ENCODE peak calls at places on chromosomes 16 and 17, in six cellular contexts. One of them, this sample, is unnamed.

GRCh38 chr16:57422026-57422944 is 17.7 kb downstream of the CCL17 start:
- DNase-seq in prostate gland: peak; percentile 51
- DNase-seq in stimulated activated CD4-positive, alpha-beta T cell treated with anti-CD3 and anti-CD28 coated beads, Interleukin-12 subunit alpha, Interleukin-12 subunit beta, amount 100 ng/mL, for 24 hours: no peak
- DNase-seq in CD4-positive, alpha-beta T cell: no peak
- DNase-seq in mesenteric fat pad: no peak
- DNase-seq in dermis microvascular lymphatic vessel endothelial cell: peak; percentile 70
- DNase-seq in this sample: peak; percentile 42

GRCh38 chr17:36148559-36149295 is 27.7 kb downstream of the TBC1D3B start:
- DNase-seq in prostate gland: peak; percentile 61
- DNase-seq in stimulated activated CD4-positive, alpha-beta T cell treated with anti-CD3 and anti-CD28 coated beads, Interleukin-12 subunit alpha, Interleukin-12 subunit beta, amount 100 ng/mL, for 24 hours: peak; percentile 58
- DNase-seq in CD4-positive, alpha-beta T cell: peak; percentile 61
- DNase-seq in mesenteric fat pad: peak; percentile 96
- DNase-seq in dermis microvascular lymphatic vessel endothelial cell: peak; percentile 59
- DNase-seq in this sample: peak; percentile 36

GRCh38 chr17:16512011-16512410 is 20.0 kb upstream of the LRRC75A start:
- DNase-seq in prostate gland: no peak
- DNase-seq in stimulated activated CD4-positive, alpha-beta T cell treated with anti-CD3 and anti-CD28 coated beads, Interleukin-12 subunit alpha, Interleukin-12 subunit beta, amount 100 ng/mL, for 24 hours: no peak
- DNase-seq in CD4-positive, alpha-beta T cell: no peak
- DNase-seq in mesenteric fat pad: peak; percentile 16
- DNase-seq in dermis microvascular lymphatic vessel endothelial cell: no peak
- DNase-seq in this sample: no peak

GRCh38 chr16:26651884-26652283 is 414.8 kb upstream of the C16orf82 start:
- DNase-seq in prostate gland: no peak
- DNase-seq in stimulated activated CD4-positive, alpha-beta T cell treated with anti-CD3 and anti-CD28 coated beads, Interleukin-12 subunit alpha, Interleukin-12 subunit beta, amount 100 ng/mL, for 24 hours: no peak
- DNase-seq in CD4-positive, alpha-beta T cell: no peak
- DNase-seq in mesenteric fat pad: no peak
- DNase-seq in dermis microvascular lymphatic vessel endothelial cell: no peak
- DNase-seq in this sample: no peak

GRCh38 chr16:66587881-66588600 is 8.8 kb downstream of the CMTM2 start:
- DNase-seq in prostate gland: no peak
- DNase-seq in stimulated activated CD4-positive, alpha-beta T cell treated with anti-CD3 and anti-CD28 coated beads, Interleukin-12 subunit alpha, Interleukin-12 subunit beta, amount 100 ng/mL, for 24 hours: no peak
- DNase-seq in CD4-positive, alpha-beta T cell: no peak
- DNase-seq in mesenteric fat pad: no peak
- DNase-seq in dermis microvascular lymphatic vessel endothelial cell: no peak
- DNase-seq in this sample: no peak

GRCh38 chr17:80938556-80938955 is 53.1 kb upstream of the CHMP6 start:
- DNase-seq in prostate gland: no peak
- DNase-seq in stimulated activated CD4-positive, alpha-beta T cell treated with anti-CD3 and anti-CD28 coated beads, Interleukin-12 subunit alpha, Interleukin-12 subunit beta, amount 100 ng/mL, for 24 hours: no peak
- DNase-seq in CD4-positive, alpha-beta T cell: no peak
- DNase-seq in mesenteric fat pad: no peak
- DNase-seq in dermis microvascular lymphatic vessel endothelial cell: no peak
- DNase-seq in this sample: peak; percentile 72

GRCh38 chr16:16148755-16149154 is 74.5 kb downstream of the ABCC6 start:
- DNase-seq in prostate gland: no peak
- DNase-seq in stimulated activated CD4-positive, alpha-beta T cell treated with anti-CD3 and anti-CD28 coated beads, Interleukin-12 subunit alpha, Interleukin-12 subunit beta, amount 100 ng/mL, for 24 hours: no peak
- DNase-seq in CD4-positive, alpha-beta T cell: no peak
- DNase-seq in mesenteric fat pad: no peak
- DNase-seq in dermis microvascular lymphatic vessel endothelial cell: no peak
- DNase-seq in this sample: no peak

GRCh38 chr17:67891481-67892119 is 66.3 kb downstream of the BPTF start:
- DNase-seq in prostate gland: peak; percentile 13
- DNase-seq in stimulated activated CD4-positive, alpha-beta T cell treated with anti-CD3 and anti-CD28 coated beads, Interleukin-12 subunit alpha, Interleukin-12 subunit beta, amount 100 ng/mL, for 24 hours: no peak
- DNase-seq in CD4-positive, alpha-beta T cell: no peak
- DNase-seq in mesenteric fat pad: no peak
- DNase-seq in dermis microvascular lymphatic vessel endothelial cell: peak; percentile 3
- DNase-seq in this sample: peak; percentile 43

GRCh38 chr16:12228607-12229499 is 252.3 kb downstream of the SNX29 start:
- DNase-seq in prostate gland: peak; percentile 5
- DNase-seq in stimulated activated CD4-positive, alpha-beta T cell treated with anti-CD3 and anti-CD28 coated beads, Interleukin-12 subunit alpha, Interleukin-12 subunit beta, amount 100 ng/mL, for 24 hours: peak; percentile 16
- DNase-seq in CD4-positive, alpha-beta T cell: no peak
- DNase-seq in mesenteric fat pad: no peak
- DNase-seq in dermis microvascular lymphatic vessel endothelial cell: peak; percentile 68
- DNase-seq in this sample: peak; percentile 48

GRCh38 chr16:24419709-24420108 is 119.7 kb upstream of the RBBP6 start:
- DNase-seq in prostate gland: no peak
- DNase-seq in stimulated activated CD4-positive, alpha-beta T cell treated with anti-CD3 and anti-CD28 coated beads, Interleukin-12 subunit alpha, Interleukin-12 subunit beta, amount 100 ng/mL, for 24 hours: no peak
- DNase-seq in CD4-positive, alpha-beta T cell: no peak
- DNase-seq in mesenteric fat pad: no peak
- DNase-seq in dermis microvascular lymphatic vessel endothelial cell: no peak
- DNase-seq in this sample: no peak

GRCh38 chr17:73431401-73432205 is 119.8 kb upstream of the CDC42EP4 start:
- DNase-seq in prostate gland: no peak
- DNase-seq in stimulated activated CD4-positive, alpha-beta T cell treated with anti-CD3 and anti-CD28 coated beads, Interleukin-12 subunit alpha, Interleukin-12 subunit beta, amount 100 ng/mL, for 24 hours: no peak
- DNase-seq in CD4-positive, alpha-beta T cell: no peak
- DNase-seq in mesenteric fat pad: no peak
- DNase-seq in dermis microvascular lymphatic vessel endothelial cell: no peak
- DNase-seq in this sample: no peak

GRCh38 chr16:88681084-88681680 is 5.1 kb downstream of the SNAI3 start:
- DNase-seq in prostate gland: no peak
- DNase-seq in stimulated activated CD4-positive, alpha-beta T cell treated with anti-CD3 and anti-CD28 coated beads, Interleukin-12 subunit alpha, Interleukin-12 subunit beta, amount 100 ng/mL, for 24 hours: no peak
- DNase-seq in CD4-positive, alpha-beta T cell: no peak
- DNase-seq in mesenteric fat pad: no peak
- DNase-seq in dermis microvascular lymphatic vessel endothelial cell: peak; percentile 36
- DNase-seq in this sample: no peak

GRCh38 chr16:27692576-27692975 is 142.6 kb downstream of the KATNIP start:
- DNase-seq in prostate gland: no peak
- DNase-seq in stimulated activated CD4-positive, alpha-beta T cell treated with anti-CD3 and anti-CD28 coated beads, Interleukin-12 subunit alpha, Interleukin-12 subunit beta, amount 100 ng/mL, for 24 hours: no peak
- DNase-seq in CD4-positive, alpha-beta T cell: no peak
- DNase-seq in mesenteric fat pad: peak; percentile 53
- DNase-seq in dermis microvascular lymphatic vessel endothelial cell: no peak
- DNase-seq in this sample: no peak

GRCh38 chr16:72823961-72824490 is 223.9 kb downstream of the ZFHX3 start:
- DNase-seq in prostate gland: no peak
- DNase-seq in stimulated activated CD4-positive, alpha-beta T cell treated with anti-CD3 and anti-CD28 coated beads, Interleukin-12 subunit alpha, Interleukin-12 subunit beta, amount 100 ng/mL, for 24 hours: no peak
- DNase-seq in CD4-positive, alpha-beta T cell: no peak
- DNase-seq in mesenteric fat pad: no peak
- DNase-seq in dermis microvascular lymphatic vessel endothelial cell: no peak
- DNase-seq in this sample: no peak